ENCODE peak calls at places on chromosomes 2 and 18, in six cellular contexts. E is HCT116, C is H1, S is K562, J is IMR-90, H is fibroblast of lung. R is an unnamed sample.

GRCh38 chr2:23414876-23415275 is 29.9 kb downstream of the KLHL29 start:
- DNase-seq in E (no peak), C (no peak), S (peak; percentile 20), J (peak; percentile 48), H (no peak), R (no peak)

GRCh38 chr2:70977605-70978205 is 725 bp upstream of the ANKRD53 start:
- DNase-seq in E (no peak), C (peak; percentile 48), S (no peak), J (peak; percentile 93), H (peak; percentile 85), R (no peak)

GRCh38 chr2:240360645-240361475 is 74.6 kb upstream of the GPC1 start:
- DNase-seq in E (no peak), C (no peak), S (no peak), J (peak; percentile 10), H (peak; percentile 14), R (no peak)

GRCh38 chr2:105868060-105868459 is 123.3 kb downstream of the NCK2 start:
- DNase-seq in E (no peak), C (no peak), S (no peak), J (no peak), H (no peak), R (no peak)

GRCh38 chr2:109129921-109130725 is 1.1 kb downstream of the SH3RF3 start:
- DNase-seq in E (no peak), C (peak; percentile 53), S (no peak), J (peak; percentile 56), H (peak; percentile 23), R (no peak)

GRCh38 chr2:144201868-144202468 is 318.0 kb downstream of the ZEB2 start:
- DNase-seq in E (no peak), C (no peak), S (no peak), J (peak; percentile 81), H (peak; percentile 44), R (no peak)

GRCh38 chr2:86807462-86808275 is 17.0 kb upstream of the CD8A start:
- DNase-seq in E (peak; percentile 75), C (peak; percentile 73), S (no peak), J (no peak), H (peak; percentile 20), R (no peak)

GRCh38 chr2:56474412-56475158 is 290.8 kb downstream of the CCDC85A start:
- DNase-seq in E (no peak), C (no peak), S (no peak), J (no peak), H (peak; percentile 52), R (no peak)

GRCh38 chr2:168118733-168119518 is 128.5 kb downstream of the STK39 start:
- DNase-seq in E (peak; percentile 21), C (peak; percentile 52), S (peak; percentile 33), J (peak; percentile 82), H (peak; percentile 62), R (peak; percentile 77)

GRCh38 chr18:7561907-7562460 is 5.1 kb upstream of the PTPRM start:
- DNase-seq in E (no peak), C (no peak), S (no peak), J (no peak), H (peak; percentile 20), R (no peak)

GRCh38 chr2:7191927-7192326 is 274.7 kb downstream of the RNF144A start:
- DNase-seq in E (no peak), C (no peak), S (no peak), J (peak; percentile 62), H (peak; percentile 99), R (no peak)

GRCh38 chr2:122096788-122097187 is 341.3 kb downstream of the TSN start:
- DNase-seq in E (no peak), C (no peak), S (no peak), J (no peak), H (no peak), R (no peak)

GRCh38 chr2:45892757-45893156 is 241.3 kb downstream of the PRKCE start:
- DNase-seq in E (no peak), C (no peak), S (no peak), J (peak; percentile 50), H (peak; percentile 62), R (no peak)

GRCh38 chr2:182870227-182870626 is 3.8 kb upstream of the FRZB start:
- DNase-seq in E (peak; percentile 16), C (peak; percentile 69), S (peak; percentile 44), J (no peak), H (no peak), R (no peak)

GRCh38 chr18:46152808-46153617 is 48.8 kb downstream of the HAUS1 start:
- DNase-seq in E (no peak), C (peak; percentile 58), S (peak; percentile 91), J (no peak), H (no peak), R (peak; percentile 23)

GRCh38 chr2:85178154-85178553 is 45.0 kb downstream of the TCF7L1 start:
- DNase-seq in E (no peak), C (no peak), S (no peak), J (peak; percentile 12), H (no peak), R (no peak)

GRCh38 chr2:120993661-120994060 is 258.0 kb downstream of the GLI2 start:
- DNase-seq in E (no peak), C (peak; percentile 37), S (no peak), J (no peak), H (no peak), R (no peak)
- H3K9ac ChIP-seq in E (no peak overlapping the region), C (no peak overlapping the region), S (no peak overlapping the region), J (no peak overlapping the region), H (no peak overlapping the region), R (no peak overlapping the region)

GRCh38 chr2:120778244-120778643 is 42.6 kb downstream of the GLI2 start:
- DNase-seq in E (no peak), C (no peak), S (no peak), J (peak; percentile 63), H (peak; percentile 67), R (no peak)
- H3K9ac ChIP-seq in E (no peak overlapping the region), C (no peak overlapping the region), S (no peak overlapping the region), J (no peak overlapping the region), H (no peak overlapping the region), R (no peak overlapping the region)

DNA sequence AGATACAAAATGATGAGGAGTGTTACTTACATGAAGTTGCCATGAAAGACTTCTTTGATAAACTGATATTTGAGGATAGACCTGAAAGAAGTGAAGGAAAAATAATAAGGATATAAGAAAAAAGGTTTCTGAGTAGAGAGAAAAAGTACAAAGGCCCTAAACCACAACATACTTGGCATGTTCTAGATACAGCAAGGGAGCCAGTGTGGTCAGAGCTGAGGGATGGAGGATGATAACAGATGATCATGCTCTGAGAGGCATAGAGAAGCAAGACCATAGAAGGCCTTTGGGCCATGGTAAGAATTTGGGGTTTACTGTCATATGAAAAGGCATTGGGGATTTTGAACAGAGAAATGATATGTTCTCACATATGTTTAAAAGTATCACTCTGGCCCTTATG is 424.1 kb upstream of the CHST9 start:
- DNase-seq in E (no peak), C (no peak), S (no peak), J (no peak), H (peak; percentile 74), R (no peak)
- H3K9ac ChIP-seq in E (no peak overlapping the region), C (no peak overlapping the region), S (no peak overlapping the region), J (no peak overlapping the region), H (no peak overlapping the region), R (no peak overlapping the region)

GRCh38 chr2:176100547-176101140 is 1.0 kb downstream of the HOXD12 start:
- DNase-seq in E (no peak), C (peak; percentile 61), S (no peak), J (no peak), H (no peak), R (no peak)
- H3K9ac ChIP-seq in E (no peak overlapping the region), C (no peak overlapping the region), S (no peak overlapping the region), J (no peak overlapping the region), H (no peak overlapping the region), R (no peak overlapping the region)

GRCh38 chr2:42922790-42923631 is 130.6 kb upstream of the HAAO start:
- DNase-seq in E (no peak), C (no peak), S (no peak), J (peak; percentile 81), H (peak; percentile 94), R (no peak)
- H3K9ac ChIP-seq in E (no peak overlapping the region), C (no peak overlapping the region), S (no peak overlapping the region), J (peak overlapping the region; percentile 22), H (no peak overlapping the region), R (no peak overlapping the region)

R was measured in neuronal stem cell.